ENCODE peak calls at places on chromosomes 11 and 22, in eight cellular contexts. One of them, this sample, is unnamed.

GRCh38 chr22:46308283-46308988 is 11.8 kb downstream of the GTSE1 start:
- DNase-seq in CD8-positive, alpha-beta T cell: no peak
- DNase-seq in left ventricle myocardium inferior: no peak
- DNase-seq in hepatocyte: no peak
- DNase-seq in mucosa of descending colon: no peak
- DNase-seq in fibroblast of pulmonary artery: no peak
- DNase-seq in GM23338: no peak
- DNase-seq in cardiac muscle cell: no peak
- DNase-seq in this sample: peak

GRCh38 chr11:85694385-85694980 is 8.5 kb upstream of the CCDC89 start:
- DNase-seq in CD8-positive, alpha-beta T cell: no peak
- DNase-seq in left ventricle myocardium inferior: no peak
- DNase-seq in hepatocyte: peak
- DNase-seq in mucosa of descending colon: no peak
- DNase-seq in fibroblast of pulmonary artery: peak
- DNase-seq in GM23338: peak
- DNase-seq in cardiac muscle cell: peak
- DNase-seq in this sample: peak

GRCh38 chr11:46369458-46370152 is 11.9 kb upstream of the MDK start:
- DNase-seq in CD8-positive, alpha-beta T cell: peak
- DNase-seq in left ventricle myocardium inferior: no peak
- DNase-seq in hepatocyte: peak
- DNase-seq in mucosa of descending colon: peak
- DNase-seq in fibroblast of pulmonary artery: peak
- DNase-seq in GM23338: peak
- DNase-seq in cardiac muscle cell: peak
- DNase-seq in this sample: peak

GRCh38 chr11:73249304-73249703 is 22.8 kb upstream of the P2RY6 start:
- DNase-seq in CD8-positive, alpha-beta T cell: no peak
- DNase-seq in left ventricle myocardium inferior: no peak
- DNase-seq in hepatocyte: no peak
- DNase-seq in mucosa of descending colon: no peak
- DNase-seq in fibroblast of pulmonary artery: no peak
- DNase-seq in GM23338: no peak
- DNase-seq in cardiac muscle cell: no peak
- DNase-seq in this sample: peak

GRCh38 chr11:8671651-8672062 is 10.8 kb downstream of the TRIM66 start:
- DNase-seq in CD8-positive, alpha-beta T cell: no peak
- DNase-seq in left ventricle myocardium inferior: no peak
- DNase-seq in hepatocyte: peak
- DNase-seq in mucosa of descending colon: no peak
- DNase-seq in fibroblast of pulmonary artery: peak
- DNase-seq in GM23338: no peak
- DNase-seq in cardiac muscle cell: peak
- DNase-seq in this sample: peak

GRCh38 chr22:42310301-42310981 is 40.0 kb upstream of the TCF20 start:
- DNase-seq in CD8-positive, alpha-beta T cell: no peak
- DNase-seq in left ventricle myocardium inferior: no peak
- DNase-seq in hepatocyte: no peak
- DNase-seq in mucosa of descending colon: no peak
- DNase-seq in fibroblast of pulmonary artery: no peak
- DNase-seq in GM23338: no peak
- DNase-seq in cardiac muscle cell: no peak
- DNase-seq in this sample: no peak

GRCh38 chr11:64276653-64277431 is 7.6 kb downstream of the BAD start:
- DNase-seq in CD8-positive, alpha-beta T cell: no peak
- DNase-seq in left ventricle myocardium inferior: no peak
- DNase-seq in hepatocyte: no peak
- DNase-seq in mucosa of descending colon: peak
- DNase-seq in fibroblast of pulmonary artery: no peak
- DNase-seq in GM23338: no peak
- DNase-seq in cardiac muscle cell: no peak
- DNase-seq in this sample: peak

GRCh38 chr22:35380537-35381423 is at the start of gene HMOX1:
- DNase-seq in CD8-positive, alpha-beta T cell: peak
- DNase-seq in left ventricle myocardium inferior: peak
- DNase-seq in hepatocyte: peak
- DNase-seq in mucosa of descending colon: peak
- DNase-seq in fibroblast of pulmonary artery: peak
- DNase-seq in GM23338: peak
- DNase-seq in cardiac muscle cell: peak
- DNase-seq in this sample: peak

GRCh38 chr22:47172771-47173534 is 410.5 kb downstream of the TBC1D22A start:
- DNase-seq in CD8-positive, alpha-beta T cell: no peak
- DNase-seq in left ventricle myocardium inferior: no peak
- DNase-seq in hepatocyte: no peak
- DNase-seq in mucosa of descending colon: no peak
- DNase-seq in fibroblast of pulmonary artery: no peak
- DNase-seq in GM23338: no peak
- DNase-seq in cardiac muscle cell: no peak
- DNase-seq in this sample: no peak

GRCh38 chr11:109034341-109034696 is 369.4 kb downstream of the DDX10 start:
- DNase-seq in CD8-positive, alpha-beta T cell: no peak
- DNase-seq in left ventricle myocardium inferior: no peak
- DNase-seq in hepatocyte: no peak
- DNase-seq in mucosa of descending colon: no peak
- DNase-seq in fibroblast of pulmonary artery: peak
- DNase-seq in GM23338: no peak
- DNase-seq in cardiac muscle cell: peak
- DNase-seq in this sample: no peak

GRCh38 chr11:60872952-60873524 is 5.7 kb downstream of the ZP1 start:
- DNase-seq in CD8-positive, alpha-beta T cell: peak
- DNase-seq in left ventricle myocardium inferior: no peak
- DNase-seq in hepatocyte: peak
- DNase-seq in mucosa of descending colon: peak
- DNase-seq in fibroblast of pulmonary artery: peak
- DNase-seq in GM23338: peak
- DNase-seq in cardiac muscle cell: peak
- DNase-seq in this sample: no peak

DNA sequence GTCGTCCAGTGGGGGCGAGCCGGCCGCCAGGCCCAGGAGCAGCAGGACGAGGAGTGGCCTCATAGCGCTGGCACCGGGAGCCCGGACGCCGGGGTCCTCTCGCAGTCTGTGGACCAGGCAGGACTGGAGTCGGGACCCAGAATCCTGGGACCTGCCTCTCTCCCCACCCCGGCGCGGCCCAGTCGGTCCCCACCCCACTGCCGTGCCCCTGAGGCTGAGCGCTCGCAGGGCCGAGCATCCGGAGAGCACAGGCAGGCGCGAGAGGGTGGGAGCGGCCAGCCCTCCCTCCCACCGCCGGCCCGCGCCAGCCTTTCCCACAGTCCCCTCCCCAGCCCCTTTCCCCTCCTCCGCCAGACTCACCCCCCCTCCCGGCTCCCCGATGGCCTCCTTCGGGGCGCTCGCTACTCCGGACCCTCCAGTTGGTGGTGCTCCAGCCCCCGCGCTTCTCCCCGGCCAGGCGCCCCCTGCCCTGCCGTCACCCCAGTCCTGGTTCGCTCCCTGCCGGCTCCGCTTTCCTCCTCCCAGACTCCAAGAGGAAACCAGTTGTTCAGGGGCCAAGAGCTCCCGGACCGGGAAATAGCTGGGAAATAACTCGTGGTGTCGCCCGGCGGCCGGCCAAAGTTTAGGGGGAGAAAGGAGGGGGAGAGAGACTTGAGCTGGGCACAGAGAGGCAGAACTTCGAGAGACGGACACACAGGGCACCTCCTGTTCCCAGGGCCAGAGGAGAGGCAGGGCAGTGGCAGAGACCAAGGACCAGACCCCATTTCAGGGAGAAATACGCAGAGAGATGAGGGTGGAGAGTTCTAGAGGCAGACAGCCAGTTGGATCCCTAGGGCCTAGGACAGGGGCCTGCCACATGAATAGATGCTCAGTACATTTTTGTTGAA is at the start of gene C1QTNF5:
- DNase-seq in CD8-positive, alpha-beta T cell: no peak
- DNase-seq in left ventricle myocardium inferior: peak
- DNase-seq in hepatocyte: peak
- DNase-seq in mucosa of descending colon: peak
- DNase-seq in fibroblast of pulmonary artery: peak
- DNase-seq in GM23338: peak
- DNase-seq in cardiac muscle cell: peak
- DNase-seq in this sample: no peak
- H3K4me3 ChIP-seq in CD8-positive, alpha-beta T cell: peak
- H3K4me3 ChIP-seq in left ventricle myocardium inferior: peak
- H3K4me3 ChIP-seq in hepatocyte: peak
- H3K4me3 ChIP-seq in mucosa of descending colon: peak
- H3K4me3 ChIP-seq in fibroblast of pulmonary artery: peak
- H3K4me3 ChIP-seq in GM23338: peak
- H3K4me3 ChIP-seq in cardiac muscle cell: peak
- H3K4me3 ChIP-seq in this sample: peak

DNA sequence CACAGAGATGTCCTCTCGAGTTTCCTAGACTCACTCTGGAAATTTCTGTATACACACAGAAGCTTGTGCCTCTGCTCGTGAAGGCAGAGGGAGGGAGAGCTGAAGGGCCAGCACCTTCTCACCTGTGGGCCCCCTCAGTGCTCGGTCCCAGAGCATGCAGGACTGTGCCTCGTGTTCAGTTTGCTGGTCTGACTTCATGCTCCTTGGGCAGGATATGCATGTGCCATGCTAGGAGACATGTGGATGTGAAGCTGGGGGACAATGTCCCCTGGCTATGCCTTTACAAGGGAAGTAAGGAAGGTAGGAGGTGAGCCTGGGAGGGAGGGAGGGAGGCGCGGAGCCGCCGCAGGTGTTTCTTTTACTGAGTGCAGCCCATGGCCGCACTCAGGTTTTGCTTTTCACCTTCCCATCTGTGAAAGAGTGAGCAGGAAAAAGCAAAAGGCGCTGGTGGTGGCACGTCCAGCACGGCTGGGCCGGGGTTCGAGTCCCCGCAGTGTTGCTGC is 22.6 kb downstream of the NEAT1 start:
- DNase-seq in CD8-positive, alpha-beta T cell: no peak
- DNase-seq in left ventricle myocardium inferior: no peak
- DNase-seq in hepatocyte: no peak
- DNase-seq in mucosa of descending colon: no peak
- DNase-seq in fibroblast of pulmonary artery: peak
- DNase-seq in GM23338: no peak
- DNase-seq in cardiac muscle cell: peak
- DNase-seq in this sample: peak
- TF ChIP-seq CTCF in CD8-positive, alpha-beta T cell: no peak
- TF ChIP-seq CTCF in left ventricle myocardium inferior: no peak
- TF ChIP-seq CTCF in hepatocyte: no peak
- TF ChIP-seq CTCF in mucosa of descending colon: no peak
- TF ChIP-seq CTCF in fibroblast of pulmonary artery: no peak
- TF ChIP-seq CTCF in GM23338: no peak
- TF ChIP-seq CTCF in cardiac muscle cell: no peak
- TF ChIP-seq CTCF in this sample: no peak

GRCh38 chr11:78418584-78419211 is 1.1 kb upstream of the GAB2 start:
- DNase-seq in CD8-positive, alpha-beta T cell: no peak
- DNase-seq in left ventricle myocardium inferior: no peak
- DNase-seq in hepatocyte: no peak
- DNase-seq in mucosa of descending colon: no peak
- DNase-seq in fibroblast of pulmonary artery: no peak
- DNase-seq in GM23338: no peak
- DNase-seq in cardiac muscle cell: no peak
- DNase-seq in this sample: no peak

GRCh38 chr11:78417888-78418583 is 416 bp upstream of the GAB2 start:
- DNase-seq in CD8-positive, alpha-beta T cell: peak
- DNase-seq in left ventricle myocardium inferior: peak
- DNase-seq in hepatocyte: peak
- DNase-seq in mucosa of descending colon: peak
- DNase-seq in fibroblast of pulmonary artery: peak
- DNase-seq in GM23338: peak
- DNase-seq in cardiac muscle cell: peak
- DNase-seq in this sample: peak

GRCh38 chr11:78419327-78419726 is 1.7 kb upstream of the GAB2 start:
- DNase-seq in CD8-positive, alpha-beta T cell: no peak
- DNase-seq in left ventricle myocardium inferior: peak
- DNase-seq in hepatocyte: peak
- DNase-seq in mucosa of descending colon: no peak
- DNase-seq in fibroblast of pulmonary artery: peak
- DNase-seq in GM23338: no peak
- DNase-seq in cardiac muscle cell: peak
- DNase-seq in this sample: peak

GRCh38 chr11:78420796-78421209 is 3.2 kb upstream of the GAB2 start:
- DNase-seq in CD8-positive, alpha-beta T cell: no peak
- DNase-seq in left ventricle myocardium inferior: peak
- DNase-seq in hepatocyte: peak
- DNase-seq in mucosa of descending colon: peak
- DNase-seq in fibroblast of pulmonary artery: peak
- DNase-seq in GM23338: no peak
- DNase-seq in cardiac muscle cell: peak
- DNase-seq in this sample: peak

DNA sequence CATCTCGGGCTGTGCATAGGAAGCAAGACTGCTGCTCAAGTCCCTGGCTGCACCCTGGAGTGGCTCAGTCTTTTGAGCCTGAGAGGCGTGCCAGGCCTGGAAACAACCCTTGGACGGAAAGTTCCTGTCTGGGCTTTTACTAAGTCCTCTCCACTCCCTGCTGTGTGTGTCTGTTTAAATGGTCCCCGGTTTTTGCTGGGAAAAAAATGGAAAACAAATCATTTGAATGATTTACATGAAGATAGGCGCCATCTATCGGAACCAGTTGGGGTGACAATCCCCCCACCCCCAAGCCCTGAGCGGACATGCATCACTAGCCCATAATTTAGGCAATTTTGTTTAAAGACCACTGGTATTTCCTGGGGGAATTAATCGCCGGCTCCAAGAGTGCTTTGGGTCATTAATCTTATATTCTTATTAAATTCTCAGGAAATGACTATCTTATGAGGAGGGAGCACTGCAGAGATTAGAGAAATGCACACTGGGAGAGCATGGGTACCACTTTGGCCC is 2.7 kb upstream of the GAB2 start:
- DNase-seq in CD8-positive, alpha-beta T cell: peak
- DNase-seq in left ventricle myocardium inferior: peak
- DNase-seq in hepatocyte: peak
- DNase-seq in mucosa of descending colon: peak
- DNase-seq in fibroblast of pulmonary artery: peak
- DNase-seq in GM23338: peak
- DNase-seq in cardiac muscle cell: peak
- DNase-seq in this sample: peak
- H3K4me3 ChIP-seq in CD8-positive, alpha-beta T cell: no peak
- H3K4me3 ChIP-seq in left ventricle myocardium inferior: peak
- H3K4me3 ChIP-seq in hepatocyte: no peak
- H3K4me3 ChIP-seq in mucosa of descending colon: no peak
- H3K4me3 ChIP-seq in fibroblast of pulmonary artery: no peak
- H3K4me3 ChIP-seq in GM23338: no peak
- H3K4me3 ChIP-seq in cardiac muscle cell: no peak
- H3K4me3 ChIP-seq in this sample: no peak

DNA sequence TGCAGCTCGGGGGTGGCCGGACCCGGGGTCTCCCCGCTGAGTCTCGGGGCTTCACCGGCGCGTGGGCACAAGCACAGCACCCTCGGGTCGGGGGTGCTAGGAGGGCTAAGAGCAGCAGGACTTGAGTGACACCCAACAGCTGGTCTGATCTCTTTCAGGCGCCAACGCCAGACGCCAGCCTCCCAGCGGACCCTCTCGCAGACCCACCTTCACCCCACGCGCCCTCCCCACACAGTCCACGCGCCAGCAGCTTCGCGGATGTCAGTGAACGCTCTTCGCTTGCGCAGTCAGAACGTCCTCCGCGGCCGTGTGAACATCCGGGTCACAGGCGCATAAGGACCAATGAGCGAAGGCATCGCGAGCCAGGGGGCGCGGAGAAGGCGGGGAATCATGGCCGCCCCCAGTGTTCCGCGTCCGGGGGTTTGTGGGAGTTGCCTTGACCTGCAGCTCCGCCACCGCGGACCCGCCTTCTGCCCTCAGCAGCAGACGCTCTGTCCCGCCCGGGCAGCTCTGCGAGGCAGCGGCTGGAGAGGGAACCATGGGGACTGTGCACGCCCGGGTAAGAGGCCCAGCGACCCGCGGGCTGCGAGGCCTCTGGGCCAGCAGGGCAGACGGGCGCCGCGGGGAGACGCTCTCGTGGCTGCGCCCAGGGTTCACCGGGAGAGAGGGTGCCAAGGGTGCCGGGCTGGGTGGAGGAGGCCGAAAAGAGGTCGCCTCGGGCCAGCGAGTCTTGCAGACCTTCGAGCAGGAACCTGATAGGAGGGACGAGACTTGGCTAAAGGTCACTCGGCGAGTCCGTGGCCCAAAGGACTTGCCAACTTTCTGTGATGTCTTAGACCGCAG is at the start of gene SAMM50:
- DNase-seq in CD8-positive, alpha-beta T cell: peak
- DNase-seq in left ventricle myocardium inferior: peak
- DNase-seq in hepatocyte: peak
- DNase-seq in mucosa of descending colon: peak
- DNase-seq in fibroblast of pulmonary artery: peak
- DNase-seq in GM23338: peak
- DNase-seq in cardiac muscle cell: peak
- DNase-seq in this sample: peak
- TF ChIP-seq CTCF in CD8-positive, alpha-beta T cell: no peak
- TF ChIP-seq CTCF in left ventricle myocardium inferior: no peak
- TF ChIP-seq CTCF in hepatocyte: peak
- TF ChIP-seq CTCF in mucosa of descending colon: no peak
- TF ChIP-seq CTCF in fibroblast of pulmonary artery: no peak
- TF ChIP-seq CTCF in GM23338: no peak
- TF ChIP-seq CTCF in cardiac muscle cell: no peak
- TF ChIP-seq CTCF in this sample: no peak